ENCODE peak calls at places on chromosomes 3 and 15, in eight cellular contexts. Z is transverse colon, O is fibroblast of lung, B is BJ, G is HCT116, D is hepatocyte, M is left ventricle myocardium inferior, P is IMR-90. N is an unnamed sample.

GRCh38 chr15:91948001-91948608 is 94.6 kb downstream of the SLCO3A1 start:
- DNase-seq in Z (no peak), M (peak; percentile 54), B (no peak), O (peak; percentile 77), P (peak; percentile 73), G (no peak), D (no peak), N (no peak)

GRCh38 chr3:88137836-88138235 is 11.9 kb upstream of the C3orf38 start:
- DNase-seq in G (no peak), Z (no peak), D (no peak), O (peak; percentile 27), M (no peak), P (peak; percentile 62), B (no peak), N (no peak)

GRCh38 chr15:25179673-25180511 is 225.1 kb downstream of the SNRPN start:
- DNase-seq in O (no peak), B (no peak), Z (peak; percentile 1), M (peak; percentile 9), D (no peak), P (no peak), G (no peak), N (peak; percentile 24)

GRCh38 chr3:169497567-169498257 is 165.8 kb downstream of the MECOM start:
- DNase-seq in D (no peak), G (no peak), Z (no peak), P (peak; percentile 47), B (peak; percentile 11), O (peak; percentile 82), M (no peak), N (no peak)

GRCh38 chr15:89669309-89669865 is 9.8 kb downstream of the PLIN1 start:
- DNase-seq in B (no peak), O (no peak), Z (no peak), G (no peak), M (no peak), P (no peak), D (no peak), N (no peak)

GRCh38 chr3:150345021-150345538 is 63.0 kb upstream of the TSC22D2 start:
- DNase-seq in B (no peak), G (peak; percentile 98), O (peak; percentile 92), Z (peak; percentile 90), D (peak; percentile 80), M (no peak), P (no peak), N (peak; percentile 54)

GRCh38 chr15:89307046-89307587 is 27.5 kb downstream of the POLG start:
- DNase-seq in G (no peak), O (peak; percentile 57), P (peak; percentile 66), D (no peak), B (no peak), Z (no peak), M (no peak), N (no peak)

GRCh38 chr3:165206454-165207266 is 10.5 kb upstream of the SLITRK3 start:
- DNase-seq in B (peak; percentile 6), P (peak; percentile 65), M (peak; percentile 66), D (peak; percentile 91), G (peak; percentile 63), Z (peak; percentile 69), O (peak; percentile 76), N (peak; percentile 75)

GRCh38 chr15:52663895-52664294 is 15.3 kb downstream of the ATOSA start:
- DNase-seq in P (no peak), M (no peak), O (no peak), Z (no peak), D (no peak), G (no peak), B (no peak), N (no peak)

GRCh38 chr3:197421021-197421420 is 122.6 kb upstream of the DLG1 start:
- DNase-seq in O (no peak), P (no peak), Z (no peak), D (no peak), M (no peak), B (no peak), G (no peak), N (no peak)

GRCh38 chr3:149333518-149333859 is at the start of gene TM4SF18:
- DNase-seq in P (no peak), O (no peak), Z (no peak), M (no peak), B (no peak), G (no peak), D (no peak), N (no peak)

GRCh38 chr3:126058666-126059065 is 25.3 kb downstream of the SLC41A3 start:
- DNase-seq in M (no peak), P (no peak), G (no peak), O (no peak), Z (no peak), B (no peak), D (no peak), N (no peak)

GRCh38 chr3:140023616-140024530 is 88.9 kb downstream of the CLSTN2 start:
- DNase-seq in O (peak; percentile 11), Z (peak; percentile 10), P (no peak), B (no peak), M (peak; percentile 28), D (no peak), G (no peak), N (peak; percentile 33)

GRCh38 chr3:45690331-45691035 is 1.3 kb downstream of the SACM1L start:
- DNase-seq in D (no peak), M (no peak), O (peak; percentile 61), P (no peak), Z (no peak), G (no peak), B (no peak), N (no peak)
- TF ChIP-seq CTCF in D (no peak), M (no peak), O (no peak), P (no peak), Z (no peak), G (no peak), B (peak; percentile 19), N (no peak)

GRCh38 chr3:161081675-161082462 is 23.3 kb downstream of the B3GALNT1 start:
- DNase-seq in P (no peak), M (peak; percentile 42), G (no peak), O (no peak), D (no peak), Z (no peak), B (no peak), N (no peak)
- H3K4me3 ChIP-seq in P (no peak overlapping the region), M (no peak overlapping the region), G (no peak overlapping the region), O (no peak overlapping the region), D (no peak overlapping the region), Z (no peak overlapping the region), B (no peak overlapping the region), N (no peak overlapping the region)

GRCh38 chr3:52250122-52250521 is 4.6 kb downstream of the PPM1M start:
- DNase-seq in D (no peak), Z (no peak), M (no peak), P (no peak), O (no peak), G (no peak), B (no peak), N (peak; percentile 8)
- H3K36me3 ChIP-seq in D (no peaks in the 10 kb centered on the region), Z (no peaks in the 10 kb centered on the region), M (peaks cover 58% of the 10 kb centered on the region), P (peaks cover 45% of the 10 kb centered on the region), O (peaks cover 20% of the 10 kb centered on the region), G (peaks cover 14% of the 10 kb centered on the region), B (peaks cover 22% of the 10 kb centered on the region), N (no peaks in the 10 kb centered on the region)

DNA sequence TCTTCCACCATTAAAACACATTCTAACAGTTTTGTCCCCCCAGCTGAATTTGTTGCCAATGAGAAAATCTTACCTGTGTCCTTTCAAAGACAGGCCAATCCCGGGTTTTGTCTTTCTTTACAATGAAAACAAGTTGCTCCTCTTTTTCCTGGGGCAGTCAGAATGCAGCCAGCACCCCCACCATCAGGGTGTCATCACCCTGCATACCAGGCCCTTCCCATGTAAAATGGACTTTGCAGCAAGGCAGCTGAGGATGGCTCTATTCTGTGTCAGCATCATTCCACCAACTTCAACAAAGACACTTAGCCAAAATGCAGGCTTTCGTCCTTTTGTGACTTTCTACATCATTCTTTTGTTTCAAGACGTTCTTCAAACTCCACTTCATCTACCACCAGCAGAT is 490.9 kb downstream of the OCA2 start:
- DNase-seq in D (no peak), G (no peak), B (no peak), Z (no peak), P (no peak), O (no peak), M (no peak), N (no peak)
- TF ChIP-seq CTCF in D (no peak), G (no peak), B (no peak), Z (no peak), P (no peak), O (no peak), M (no peak), N (no peak)